ENCODE peak calls at places on chromosome 5, in seven cellular contexts. S is SJSA1; B is heart left ventricle; Q is NCI-H748 treated with DMSO at 0.1 percent for 48 hours; P is naive thymus-derived CD8-positive, alpha-beta T cell; T is mesendoderm; J is stimulated activated CD4-positive, alpha-beta T cell treated with anti-CD3 and anti-CD28 coated beads, TNF-alpha, amount 100 ng/mL, for 4 hours. Y is an unnamed sample.

GRCh38 chr5:1750469-1750868 is 49.2 kb downstream of the MRPL36 start:
- DNase-seq in S (peak), B (peak), Q (no peak), P (no peak), T (no peak), J (no peak), Y (no peak)

GRCh38 chr5:109688647-109688998 is 1.1 kb upstream of the MAN2A1 start:
- DNase-seq in S (no peak), B (no peak), Q (peak), P (no peak), T (peak), J (no peak), Y (peak)

GRCh38 chr5:72355706-72356299 is 35.6 kb downstream of the PTCD2 start:
- DNase-seq in S (no peak), B (no peak), Q (peak), P (no peak), T (peak), J (no peak), Y (peak)

GRCh38 chr5:17910318-17910717 is 276.1 kb downstream of the TAF11L14 start:
- DNase-seq in S (no peak), B (no peak), Q (no peak), P (no peak), T (no peak), J (no peak), Y (peak)

GRCh38 chr5:36624277-36624676 is 17.9 kb downstream of the SLC1A3 start:
- DNase-seq in S (no peak), B (no peak), Q (no peak), P (no peak), T (no peak), J (no peak), Y (no peak)

GRCh38 chr5:14672082-14672481 is 7.6 kb downstream of the OTULIN start:
- DNase-seq in S (no peak), B (no peak), Q (no peak), P (no peak), T (no peak), J (no peak), Y (no peak)

GRCh38 chr5:134586866-134587524 is 45.6 kb downstream of the SAR1B start:
- DNase-seq in S (peak), B (peak), Q (peak), P (peak), T (peak), J (peak), Y (peak)

GRCh38 chr5:108788142-108788541 is 40.4 kb downstream of the FER start:
- DNase-seq in S (no peak), B (peak), Q (no peak), P (no peak), T (no peak), J (no peak), Y (no peak)

GRCh38 chr5:134708301-134708700 is 30.0 kb upstream of the CAMLG start:
- DNase-seq in S (no peak), B (no peak), Q (no peak), P (no peak), T (no peak), J (no peak), Y (peak)

GRCh38 chr5:20340123-20340522 is 352.1 kb upstream of the CDH18 start:
- DNase-seq in S (no peak), B (no peak), Q (no peak), P (no peak), T (no peak), J (no peak), Y (no peak)

GRCh38 chr5:74762599-74762998 is 4.3 kb downstream of the GFM2 start:
- DNase-seq in S (peak), B (no peak), Q (no peak), P (no peak), T (peak), J (no peak), Y (peak)